ENCODE peak calls at places on chromosomes 4 and X, in nine cellular contexts. V, F, K, I, D, H, G, Q and W are unnamed samples.

GRCh38 chrX:142250502-142250901 is 45.4 kb upstream of the MAGEC2 start:
- DNase-seq in V (no peak), F (no peak), K (no peak), I (no peak), D (no peak), H (no peak), G (no peak), Q (no peak), W (no peak)

GRCh38 chr4:73892966-73893365 is 23.8 kb downstream of the CXCL1 start:
- DNase-seq in V (no peak), F (no peak), K (no peak), I (no peak), D (no peak), H (no peak), G (no peak), Q (no peak), W (no peak)

GRCh38 chr4:141078871-141079270 is 54.4 kb downstream of the RNF150 start:
- DNase-seq in V (no peak), F (no peak), K (no peak), I (no peak), D (no peak), H (no peak), G (no peak), Q (peak), W (no peak)

GRCh38 chr4:150619032-150619431 is 37.1 kb downstream of the MAB21L2 start:
- DNase-seq in V (no peak), F (no peak), K (no peak), I (no peak), D (no peak), H (no peak), G (no peak), Q (peak), W (no peak)

GRCh38 chrX:28189011-28189410 is 207.8 kb upstream of the DCAF8L1 start:
- DNase-seq in V (no peak), F (no peak), K (no peak), I (no peak), D (peak), H (no peak), G (no peak), Q (peak), W (no peak)

GRCh38 chr4:105780176-105780575 is 71.6 kb downstream of the GSTCD start:
- DNase-seq in V (no peak), F (no peak), K (no peak), I (no peak), D (no peak), H (no peak), G (no peak), Q (no peak), W (no peak)

GRCh38 chrX:49784747-49785280 is 44.3 kb upstream of the PAGE4 start:
- DNase-seq in V (no peak), F (no peak), K (no peak), I (no peak), D (no peak), H (no peak), G (no peak), Q (no peak), W (no peak)

GRCh38 chrX:77009691-77010090 is 437.5 kb upstream of the FGF16 start:
- DNase-seq in V (no peak), F (no peak), K (no peak), I (no peak), D (peak), H (no peak), G (no peak), Q (peak), W (no peak)

GRCh38 chr4:81631958-81632439 is 160.3 kb upstream of the RASGEF1B start:
- DNase-seq in V (no peak), F (no peak), K (no peak), I (no peak), D (peak), H (no peak), G (no peak), Q (peak), W (no peak)

GRCh38 chr4:126647756-126648396 is 984.9 kb upstream of the INTU start:
- DNase-seq in V (no peak), F (no peak), K (no peak), I (no peak), D (no peak), H (no peak), G (no peak), Q (peak), W (no peak)

GRCh38 chrX:65148232-65148631 is 172.0 kb upstream of the ZC4H2 start:
- DNase-seq in V (no peak), F (no peak), K (no peak), I (no peak), D (no peak), H (no peak), G (no peak), Q (no peak), W (no peak)

GRCh38 chr4:17811078-17811603 is 362 bp downstream of the NCAPG start:
- DNase-seq in V (peak), F (peak), K (no peak), I (no peak), D (no peak), H (no peak), G (no peak), Q (no peak), W (no peak)

GRCh38 chr4:42150653-42151567 is 1.5 kb downstream of the BEND4 start:
- DNase-seq in V (no peak), F (peak), K (no peak), I (no peak), D (no peak), H (no peak), G (no peak), Q (no peak), W (no peak)

GRCh38 chr4:163558539-163559044 is 64.1 kb downstream of the TMA16 start:
- DNase-seq in V (no peak), F (no peak), K (no peak), I (no peak), D (no peak), H (no peak), G (no peak), Q (no peak), W (no peak)

GRCh38 chrX:9609987-9610386 is 145.1 kb downstream of the TBL1X start:
- DNase-seq in V (no peak), F (no peak), K (no peak), I (no peak), D (no peak), H (no peak), G (no peak), Q (no peak), W (no peak)

GRCh38 chr4:54658321-54659093 is 750 bp downstream of the KIT start:
- DNase-seq in V (peak), F (peak), K (peak), I (peak), D (peak), H (no peak), G (peak), Q (peak), W (no peak)

GRCh38 chrX:2450681-2451080 is 50.1 kb downstream of the DHRSX start:
- DNase-seq in V (no peak), F (no peak), K (no peak), I (no peak), D (no peak), H (no peak), G (no peak), Q (no peak), W (no peak)

GRCh38 chr4:77201343-77201742 is 44.3 kb downstream of the CCNG2 start:
- DNase-seq in V (no peak), F (no peak), K (no peak), I (no peak), D (no peak), H (no peak), G (no peak), Q (peak), W (no peak)

GRCh38 chrX:130295519-130296314 is 27.0 kb upstream of the ZNF280C start:
- DNase-seq in V (no peak), F (no peak), K (no peak), I (no peak), D (no peak), H (no peak), G (no peak), Q (peak), W (no peak)

GRCh38 chr4:664713-665231 is 9.3 kb downstream of the ATP5ME start:
- DNase-seq in V (no peak), F (peak), K (peak), I (no peak), D (no peak), H (no peak), G (no peak), Q (no peak), W (no peak)

GRCh38 chr4:174119051-174119450 is 164.4 kb downstream of the FBXO8 start:
- DNase-seq in V (no peak), F (no peak), K (peak), I (no peak), D (peak), H (no peak), G (no peak), Q (peak), W (no peak)

GRCh38 chr4:155787113-155787710 is 28.4 kb downstream of the GUCY1B1 start:
- DNase-seq in V (no peak), F (no peak), K (no peak), I (no peak), D (peak), H (no peak), G (peak), Q (peak), W (no peak)

GRCh38 chr4:38889143-38889542 is 21.5 kb downstream of the FAM114A1 start:
- DNase-seq in V (no peak), F (no peak), K (no peak), I (no peak), D (peak), H (no peak), G (no peak), Q (peak), W (no peak)

GRCh38 chr4:142414336-142414945 is 431.7 kb downstream of the INPP4B start:
- DNase-seq in V (no peak), F (no peak), K (no peak), I (no peak), D (no peak), H (no peak), G (no peak), Q (no peak), W (no peak)

GRCh38 chr4:81747242-81747930 is 275.7 kb upstream of the RASGEF1B start:
- DNase-seq in V (no peak), F (no peak), K (no peak), I (no peak), D (no peak), H (no peak), G (no peak), Q (no peak), W (no peak)

GRCh38 chrX:74534569-74535038 is 79.8 kb downstream of the RLIM start:
- DNase-seq in V (no peak), F (no peak), K (no peak), I (no peak), D (no peak), H (peak), G (no peak), Q (peak), W (no peak)

GRCh38 chr4:89949782-89950387 is 55.2 kb downstream of the MMRN1 start:
- DNase-seq in V (no peak), F (no peak), K (no peak), I (no peak), D (peak), H (no peak), G (no peak), Q (no peak), W (no peak)

GRCh38 chr4:55635760-55636621 is at the start of gene NMU:
- DNase-seq in V (no peak), F (peak), K (no peak), I (peak), D (peak), H (no peak), G (peak), Q (no peak), W (no peak)

GRCh38 chr4:153497091-153497531 is 31.0 kb downstream of the TMEM131L start:
- DNase-seq in V (no peak), F (no peak), K (no peak), I (no peak), D (peak), H (no peak), G (no peak), Q (peak), W (no peak)
- H3K4me3 ChIP-seq in V (no peak), F (no peak), K (no peak), I (no peak), D (no peak), H (no peak), G (no peak), Q (no peak), W (no peak)

DNA sequence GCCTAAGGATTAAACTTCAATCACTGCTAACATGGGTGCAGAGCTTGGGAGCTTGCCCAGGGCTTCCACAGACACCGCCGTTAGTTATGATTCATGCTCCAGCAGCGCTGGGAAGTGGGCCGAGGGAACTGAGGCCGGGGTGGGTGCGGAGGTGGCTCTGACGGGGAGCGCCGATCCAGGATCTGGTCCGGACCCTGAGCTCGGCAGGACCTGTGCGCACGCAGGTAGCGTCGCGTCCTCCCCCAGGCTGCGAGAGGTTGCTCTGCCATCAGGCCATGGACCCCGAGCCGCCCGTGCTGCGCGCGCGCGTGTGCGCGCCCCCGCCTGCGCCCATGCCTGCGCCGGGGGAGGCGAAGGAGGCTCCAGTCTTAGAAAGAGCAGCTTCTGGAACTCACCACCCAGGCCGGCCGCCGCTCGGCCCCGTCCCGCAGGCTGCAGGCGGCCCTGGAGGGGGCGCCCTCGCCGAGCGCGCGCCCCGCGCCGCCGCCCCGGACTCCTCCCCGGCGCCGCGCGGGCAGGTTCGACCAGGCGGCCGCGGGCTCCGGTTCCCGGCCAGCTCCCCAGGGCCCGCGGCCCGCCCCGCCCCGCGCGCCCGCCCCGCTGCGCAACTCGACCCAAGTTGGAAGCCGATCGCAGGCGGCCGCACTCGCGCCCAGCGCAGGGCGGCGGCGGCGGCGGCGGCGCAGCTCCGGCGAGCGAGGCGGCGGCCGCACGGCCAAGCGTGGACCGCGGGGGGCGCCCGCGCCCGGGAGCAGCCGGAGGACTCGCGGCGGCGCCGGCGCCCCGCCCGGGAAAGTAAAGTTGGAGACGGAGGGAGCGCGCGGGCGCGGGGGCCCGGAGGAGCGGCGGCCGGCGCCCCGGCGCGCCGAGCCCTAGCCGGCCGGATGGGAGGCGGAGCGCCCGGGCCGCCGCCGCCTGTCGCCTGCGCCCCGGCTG is 646 bp upstream of the ADRA2C start:
- DNase-seq in V (no peak), F (peak), K (no peak), I (peak), D (peak), H (no peak), G (peak), Q (peak), W (no peak)
- H3K27ac ChIP-seq in V (no peak), F (no peak), K (no peak), I (no peak), D (peak), H (peak), G (no peak), Q (no peak), W (peak)

GRCh38 chrX:63652086-63652775 is 132.8 kb downstream of the ARHGEF9 start:
- DNase-seq in V (no peak), F (no peak), K (no peak), I (no peak), D (no peak), H (no peak), G (no peak), Q (peak), W (no peak)

GRCh38 chrX:63656871-63657580 is 128.0 kb downstream of the ARHGEF9 start:
- DNase-seq in V (no peak), F (no peak), K (no peak), I (no peak), D (no peak), H (no peak), G (no peak), Q (peak), W (no peak)

GRCh38 chrX:63661676-63662075 is 123.3 kb downstream of the ARHGEF9 start:
- DNase-seq in V (no peak), F (no peak), K (no peak), I (no peak), D (no peak), H (no peak), G (no peak), Q (no peak), W (no peak)

GRCh38 chrX:63658920-63659319 is 126.1 kb downstream of the ARHGEF9 start:
- DNase-seq in V (no peak), F (no peak), K (no peak), I (no peak), D (no peak), H (no peak), G (no peak), Q (no peak), W (no peak)

DNA sequence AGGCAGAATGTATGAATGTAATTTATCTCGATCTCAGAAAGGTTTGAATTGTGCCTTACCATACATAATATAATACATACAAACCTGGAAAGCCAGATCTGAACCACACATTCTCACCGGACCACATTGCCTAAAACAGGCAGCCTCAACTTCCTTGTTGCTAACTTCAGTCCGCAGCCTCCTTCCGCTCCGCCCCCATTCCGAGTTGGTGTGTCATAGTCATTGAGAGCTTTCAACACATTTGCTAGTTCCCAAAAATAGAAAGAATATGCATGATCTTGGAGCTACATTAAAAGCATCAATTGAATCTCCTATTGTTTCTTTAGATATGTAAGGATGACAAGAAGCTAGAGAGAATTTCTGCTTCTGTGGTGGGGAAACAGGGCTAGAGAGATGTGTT is 127.2 kb downstream of the ARHGEF9 start:
- DNase-seq in V (no peak), F (no peak), K (peak), I (no peak), D (peak), H (no peak), G (no peak), Q (peak), W (no peak)
- TF ChIP-seq POLR2A in V (no peak), F (no peak), K (no peak), I (no peak), D (no peak), H (no peak), G (no peak), Q (no peak), W (no peak)

GRCh38 chr4:182855877-182856276 is 61.3 kb downstream of the DCTD start:
- DNase-seq in V (no peak), F (no peak), K (no peak), I (no peak), D (no peak), H (no peak), G (no peak), Q (no peak), W (no peak)

GRCh38 chr4:182856862-182857261 is 60.3 kb downstream of the DCTD start:
- DNase-seq in V (no peak), F (peak), K (no peak), I (no peak), D (no peak), H (no peak), G (no peak), Q (no peak), W (no peak)

GRCh38 chr4:182853731-182854130 is 63.5 kb downstream of the DCTD start:
- DNase-seq in V (no peak), F (no peak), K (no peak), I (no peak), D (no peak), H (no peak), G (no peak), Q (no peak), W (no peak)

GRCh38 chr4:182855312-182855711 is 61.9 kb downstream of the DCTD start:
- DNase-seq in V (no peak), F (no peak), K (no peak), I (no peak), D (no peak), H (no peak), G (no peak), Q (no peak), W (no peak)

GRCh38 chr4:182854466-182854865 is 62.7 kb downstream of the DCTD start:
- DNase-seq in V (no peak), F (no peak), K (no peak), I (no peak), D (no peak), H (no peak), G (no peak), Q (no peak), W (no peak)
- H3K4me3 ChIP-seq in V (no peak), F (no peak), K (no peak), I (no peak), D (no peak), H (no peak), G (no peak), Q (no peak), W (no peak)

GRCh38 chr4:112145820-112146813 is 863 bp downstream of the FAM241A start:
- DNase-seq in V (no peak), F (no peak), K (peak), I (peak), D (peak), H (no peak), G (peak), Q (peak), W (no peak)
- H3K27ac ChIP-seq in V (peak), F (peak), K (peak), I (peak), D (peak), H (peak), G (peak), Q (no peak), W (peak)

GRCh38 chrX:54999717-55000598 is at the start of gene APEX2:
- DNase-seq in V (peak), F (peak), K (peak), I (peak), D (peak), H (peak), G (peak), Q (peak), W (peak)
- TF ChIP-seq POLR2A in V (peak), F (peak), K (peak), I (no peak), D (peak), H (no peak), G (peak), Q (peak), W (peak)

DNA sequence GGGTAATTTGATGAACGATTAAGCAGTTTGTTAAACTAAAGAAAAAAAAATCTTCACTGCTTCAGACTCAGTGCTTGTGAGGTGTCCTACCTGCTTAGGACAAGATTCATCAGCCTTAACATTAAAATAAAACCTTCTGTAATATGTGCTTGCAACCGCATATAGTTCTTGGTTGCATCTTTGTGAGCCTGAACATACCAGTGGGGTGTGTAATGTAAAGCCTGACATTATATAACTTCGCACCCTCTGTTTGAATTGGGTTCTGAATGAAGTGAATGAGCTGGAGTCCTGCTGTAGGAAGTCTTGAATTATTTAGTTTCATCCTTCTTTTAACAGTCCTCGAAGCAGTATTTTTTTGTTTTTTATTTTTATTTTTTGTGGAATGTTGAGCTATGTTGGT is 3.1 kb downstream of the KDM6A start:
- DNase-seq in V (no peak), F (no peak), K (no peak), I (no peak), D (no peak), H (no peak), G (no peak), Q (peak), W (no peak)
- H3K4me3 ChIP-seq in V (peak), F (peak), K (peak), I (peak), D (no peak), H (no peak), G (no peak), Q (peak), W (no peak)